ENCODE peak calls at places on chromosomes 4 and X, in eight cellular contexts. Q, D, K, C, E, J, B and Y are unnamed samples.

GRCh38 chrX:47577901-47578300 is 4.3 kb upstream of the TIMP1 start:
- DNase-seq in J (no peak), E (no peak), C (no peak), K (no peak), D (no peak), B (no peak), Q (no peak), Y (no peak)

GRCh38 chr4:162837241-162837640 is 329.4 kb downstream of the NAF1 start:
- DNase-seq in D (no peak), J (no peak), C (no peak), K (no peak), E (no peak), B (no peak), Q (no peak), Y (no peak)

GRCh38 chr4:98508825-98509539 is 149.4 kb downstream of the TSPAN5 start:
- DNase-seq in C (no peak), B (no peak), J (no peak), D (no peak), K (peak), E (no peak), Q (no peak), Y (no peak)

GRCh38 chr4:91826186-91826585 is 477.6 kb upstream of the GRID2 start:
- DNase-seq in E (no peak), Q (no peak), D (no peak), J (no peak), K (peak), C (no peak), B (no peak), Y (no peak)

GRCh38 chr4:4995866-4996265 is 23.4 kb downstream of the CYTL1 start:
- DNase-seq in J (no peak), E (no peak), K (no peak), C (no peak), Q (no peak), B (peak), D (no peak), Y (no peak)

GRCh38 chrX:154378059-154378798 is 866 bp upstream of the EMD start:
- DNase-seq in Q (peak), B (peak), E (peak), K (no peak), J (peak), D (no peak), C (peak), Y (no peak)

GRCh38 chrX:148311544-148311943 is 188.9 kb upstream of the AFF2 start:
- DNase-seq in K (no peak), E (no peak), D (no peak), B (no peak), C (no peak), J (no peak), Q (no peak), Y (no peak)

GRCh38 chrX:72095370-72095769 is 36.3 kb downstream of the RTL5 start:
- DNase-seq in D (no peak), B (no peak), C (no peak), E (no peak), Q (no peak), J (no peak), K (no peak), Y (no peak)

GRCh38 chrX:155747520-155747919 is 133.6 kb upstream of the VAMP7 start:
- DNase-seq in K (no peak), J (peak), D (no peak), B (no peak), C (peak), E (peak), Q (no peak), Y (no peak)

GRCh38 chrX:103063918-103064434 is at the start of gene BEX1:
- DNase-seq in Q (peak), D (no peak), K (peak), C (no peak), J (peak), B (peak), E (peak), Y (peak)

GRCh38 chrX:110407910-110408545 is 49.4 kb downstream of the RTL9 start:
- DNase-seq in E (peak), B (no peak), C (no peak), K (peak), Q (peak), D (no peak), J (peak), Y (no peak)

GRCh38 chrX:63506320-63506719 is 155.2 kb upstream of the SPIN4 start:
- DNase-seq in J (no peak), E (no peak), D (no peak), B (no peak), K (no peak), C (no peak), Q (peak), Y (no peak)

GRCh38 chr4:173281420-173282333 is 52.5 kb downstream of the HMGB2 start:
- DNase-seq in E (no peak), K (no peak), Q (no peak), C (no peak), B (no peak), D (no peak), J (no peak), Y (no peak)

GRCh38 chrX:109911046-109911445 is 91.9 kb upstream of the TMEM164 start:
- DNase-seq in B (no peak), Q (no peak), J (no peak), C (no peak), E (no peak), D (no peak), K (no peak), Y (no peak)

GRCh38 chrX:46573896-46574336 is 351 bp downstream of the CHST7 start:
- DNase-seq in J (peak), D (peak), E (peak), B (peak), K (peak), Q (peak), C (peak), Y (peak)

GRCh38 chr4:122003335-122003734 is 51.5 kb upstream of the TRPC3 start:
- DNase-seq in C (no peak), B (no peak), E (no peak), D (no peak), K (peak), J (no peak), Q (peak), Y (no peak)

GRCh38 chr4:52996261-52997131 is 134.4 kb downstream of the RASL11B start:
- DNase-seq in D (no peak), E (peak), J (peak), B (peak), K (no peak), Q (peak), C (peak), Y (no peak)

GRCh38 chr4:86101841-86102240 is 258.0 kb downstream of the MAPK10 start:
- DNase-seq in K (no peak), E (no peak), Q (no peak), B (no peak), J (no peak), D (no peak), C (no peak), Y (no peak)

GRCh38 chr4:126267689-126268088 is 952.9 kb downstream of the FAT4 start:
- DNase-seq in B (no peak), Q (no peak), E (no peak), C (no peak), D (no peak), J (no peak), K (peak), Y (no peak)

GRCh38 chr4:126268106-126268505 is 953.4 kb downstream of the FAT4 start:
- DNase-seq in D (no peak), C (no peak), B (no peak), Q (no peak), J (no peak), E (no peak), K (no peak), Y (no peak)

GRCh38 chr4:126265880-126266279 is 951.1 kb downstream of the FAT4 start:
- DNase-seq in K (no peak), C (no peak), D (no peak), B (no peak), E (no peak), Q (no peak), J (no peak), Y (no peak)

GRCh38 chr4:126269106-126269505 is 954.4 kb downstream of the FAT4 start:
- DNase-seq in K (no peak), Q (no peak), C (peak), D (no peak), E (no peak), J (no peak), B (no peak), Y (no peak)

GRCh38 chr4:126271266-126271665 is 956.5 kb downstream of the FAT4 start:
- DNase-seq in D (no peak), J (no peak), Q (no peak), E (no peak), K (no peak), C (no peak), B (no peak), Y (no peak)
- H3K4me3 ChIP-seq in D (no peak), J (no peak), Q (no peak), E (no peak), K (no peak), C (no peak), B (no peak), Y (no peak)

GRCh38 chr4:70299643-70300042 is 35.1 kb upstream of the CABS1 start:
- DNase-seq in B (no peak), K (no peak), E (no peak), D (no peak), C (no peak), J (no peak), Q (no peak), Y (no peak)

GRCh38 chr4:70300215-70300614 is 34.6 kb upstream of the CABS1 start:
- DNase-seq in J (no peak), Q (no peak), K (no peak), D (no peak), E (no peak), C (no peak), B (no peak), Y (no peak)

DNA sequence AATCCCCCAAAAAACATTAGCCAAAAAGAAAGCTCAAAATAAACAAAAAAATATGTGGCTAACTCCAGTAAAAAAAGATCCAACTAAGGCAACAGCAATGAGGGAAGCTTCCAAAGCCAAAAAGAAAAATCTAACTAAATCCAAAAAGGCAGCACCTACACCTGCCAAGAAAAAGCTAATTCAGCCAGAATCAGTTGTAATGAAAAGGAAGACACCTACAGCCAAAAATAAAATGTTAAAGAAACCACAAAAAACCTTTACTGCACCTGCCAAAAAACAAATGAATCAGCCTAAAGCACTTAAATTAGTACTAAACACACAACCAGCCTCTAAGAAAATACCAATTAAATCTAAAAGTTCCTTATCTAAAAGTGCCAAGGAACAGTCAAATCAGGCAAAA is 37.2 kb upstream of the CABS1 start:
- DNase-seq in Q (no peak), K (no peak), C (no peak), D (no peak), E (no peak), J (no peak), B (no peak), Y (no peak)
- H3K27ac ChIP-seq in Q (no peak), K (no peak), C (no peak), D (no peak), E (no peak), J (no peak), B (no peak), Y (no peak)

DNA sequence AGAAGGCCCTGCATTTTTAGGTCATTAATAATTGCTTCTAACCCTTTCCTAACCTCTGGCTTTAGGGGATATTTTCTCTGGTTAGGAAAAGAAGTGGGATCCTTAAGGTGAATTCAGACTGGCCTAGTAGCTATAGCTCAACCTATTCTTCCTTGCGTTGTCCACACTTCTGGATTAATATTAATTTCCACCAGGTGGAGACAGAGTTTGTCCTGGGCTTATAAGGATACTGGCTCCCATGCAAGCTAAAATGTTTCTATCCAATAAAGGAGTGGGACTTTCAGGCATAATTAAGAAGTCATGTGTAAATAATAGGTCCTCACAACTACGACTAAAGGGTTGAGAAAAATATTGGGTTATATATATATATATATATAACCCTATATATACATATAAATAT is 860.0 kb upstream of the POU3F4 start:
- DNase-seq in D (no peak), K (no peak), J (no peak), Q (no peak), B (no peak), C (no peak), E (no peak), Y (no peak)
- TF ChIP-seq CTCF in D (no peak), K (no peak), J (no peak), Q (peak), B (no peak), C (peak), E (no peak), Y (no peak)

GRCh38 chr4:164943192-164943591 is 34.3 kb downstream of the TRIM61 start:
- DNase-seq in D (no peak), Q (no peak), B (no peak), E (no peak), C (no peak), K (no peak), J (no peak), Y (no peak)
- H3K4me3 ChIP-seq in D (no peak), Q (no peak), B (no peak), E (no peak), C (no peak), K (no peak), J (no peak), Y (no peak)

GRCh38 chr4:8394125-8394524 is 46.4 kb downstream of the ACOX3 start:
- DNase-seq in C (peak), Q (peak), K (no peak), B (peak), E (peak), D (peak), J (no peak), Y (peak)
- H3K27ac ChIP-seq in C (peak), Q (peak), K (no peak), B (peak), E (peak), D (peak), J (no peak), Y (peak)

DNA sequence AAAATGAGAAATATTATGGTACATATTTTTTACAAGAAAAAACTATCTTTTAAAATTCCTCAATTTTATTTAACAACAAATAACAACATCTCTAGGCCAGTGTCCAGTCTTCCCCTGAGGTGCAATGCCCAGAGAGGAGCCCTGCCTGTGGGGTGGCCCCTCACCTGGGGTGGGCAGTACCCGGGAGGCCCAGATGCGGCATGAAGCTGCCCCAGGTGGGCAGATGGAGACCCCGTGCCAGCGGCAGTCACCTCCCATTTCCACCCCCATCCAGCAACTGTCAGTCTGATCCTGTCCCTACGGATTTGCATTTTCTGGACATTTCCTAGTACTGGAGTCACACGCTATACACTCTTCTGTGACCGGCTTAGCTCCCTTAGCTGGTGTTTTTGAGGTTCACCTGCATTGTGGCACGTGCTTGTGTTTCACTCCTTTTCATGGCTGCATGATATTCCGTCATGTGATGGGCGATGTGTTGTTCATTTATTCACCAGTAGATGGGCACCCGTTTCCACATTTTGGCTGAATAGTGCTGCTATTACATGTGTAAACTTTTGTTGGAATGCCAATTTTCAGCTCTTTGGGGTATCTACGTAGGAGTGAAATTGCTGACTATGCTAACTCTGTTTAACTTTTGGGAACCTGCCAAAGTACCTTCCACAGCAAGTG is 11.9 kb upstream of the MAEA start:
- DNase-seq in J (no peak), B (no peak), D (no peak), K (no peak), C (no peak), E (no peak), Q (no peak), Y (no peak)
- TF ChIP-seq CTCF in J (no peak), B (no peak), D (no peak), K (no peak), C (no peak), E (no peak), Q (no peak), Y (no peak)

GRCh38 chr4:145484240-145484846 is 2.7 kb downstream of the SMAD1 start:
- DNase-seq in J (no peak), B (no peak), Q (no peak), D (no peak), K (no peak), C (no peak), E (no peak), Y (no peak)

GRCh38 chr4:145485120-145485519 is 3.5 kb downstream of the SMAD1 start:
- DNase-seq in D (no peak), J (no peak), Q (no peak), B (no peak), K (no peak), E (no peak), C (no peak), Y (no peak)

GRCh38 chr4:145488310-145488709 is 6.7 kb downstream of the SMAD1 start:
- DNase-seq in B (no peak), Q (no peak), E (no peak), D (no peak), J (no peak), K (no peak), C (no peak), Y (no peak)

GRCh38 chr4:145487626-145488025 is 6.0 kb downstream of the SMAD1 start:
- DNase-seq in J (no peak), E (no peak), K (no peak), D (no peak), Q (no peak), B (no peak), C (no peak), Y (no peak)

DNA sequence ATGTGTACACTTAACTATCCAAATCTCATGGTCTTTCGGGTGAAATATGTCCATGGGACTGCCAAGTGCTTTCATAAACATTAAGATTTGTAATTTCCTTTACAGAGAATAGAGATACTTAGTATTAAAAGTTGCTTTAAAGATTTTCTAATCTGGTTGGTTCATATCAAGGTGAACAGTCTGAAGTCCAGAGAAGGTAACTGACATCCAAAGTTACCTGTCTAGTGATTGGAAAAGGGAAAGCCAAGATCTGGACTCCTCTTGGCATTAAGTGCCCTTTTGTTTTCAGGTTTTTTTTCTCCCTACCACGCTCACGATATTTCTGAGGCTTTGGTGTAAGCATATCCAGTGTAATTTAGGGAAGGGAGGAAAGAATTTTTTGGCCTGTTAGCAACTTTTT is 5.0 kb downstream of the SMAD1 start:
- DNase-seq in B (no peak), E (no peak), D (no peak), Q (no peak), K (no peak), C (no peak), J (no peak), Y (no peak)
- H3K4me3 ChIP-seq in B (no peak), E (no peak), D (no peak), Q (no peak), K (no peak), C (no peak), J (no peak), Y (no peak)

GRCh38 chr4:40473578-40474388 is 138.7 kb downstream of the CHRNA9 start:
- DNase-seq in E (no peak), C (no peak), Q (peak), B (no peak), J (peak), D (no peak), K (no peak), Y (no peak)
- H3K27ac ChIP-seq in E (no peak), C (no peak), Q (peak), B (no peak), J (peak), D (no peak), K (no peak), Y (no peak)

GRCh38 chr4:106818764-106819163 is 217.3 kb downstream of the DKK2 start:
- DNase-seq in E (no peak), Q (no peak), D (no peak), B (no peak), K (no peak), J (no peak), C (no peak), Y (no peak)
- TF ChIP-seq CTCF in E (no peak), Q (peak), D (no peak), B (no peak), K (peak), J (no peak), C (no peak), Y (no peak)